ENCODE peak calls at places on chromosomes 12 and 14, in four cellular contexts. U is adipocyte, I is HCT116, D is GM23248. A is an unnamed sample.

GRCh38 chr12:52942914-52943207 is 6.1 kb upstream of the KRT18 start:
- DNase-seq in U (no peak), I (no peak), D (no peak), A (no peak)

GRCh38 chr14:102080183-102081080 is 6.4 kb downstream of the HSP90AA1 start:
- DNase-seq in I (no peak), U (no peak), D (no peak), A (no peak)

GRCh38 chr12:71439613-71440392 is at the start of gene LGR5:
- DNase-seq in U (peak; percentile 69), I (no peak), D (peak; percentile 44), A (peak; percentile 92)

GRCh38 chr14:98953544-98954346 is 318.3 kb downstream of the BCL11B start:
- DNase-seq in U (peak; percentile 63), I (no peak), D (peak; percentile 86), A (peak; percentile 28)

GRCh38 chr12:64696065-64696741 is 63.0 kb downstream of the GNS start:
- DNase-seq in I (no peak), D (peak; percentile 58), U (peak; percentile 68), A (no peak)

GRCh38 chr14:104801284-104802119 is 601 bp downstream of the ZBTB42 start:
- DNase-seq in I (no peak), D (no peak), U (no peak), A (no peak)

GRCh38 chr14:28565345-28565744 is 201.2 kb upstream of the FOXG1 start:
- DNase-seq in I (no peak), U (no peak), D (no peak), A (no peak)

GRCh38 chr12:94208433-94208921 is 60.1 kb downstream of the PLXNC1 start:
- DNase-seq in D (no peak), U (no peak), I (no peak), A (peak; percentile 39)

GRCh38 chr12:114588061-114588460 is 95.9 kb downstream of the TBX3 start:
- DNase-seq in D (no peak), U (no peak), I (no peak), A (no peak)

GRCh38 chr12:23474438-23475000 is 475.0 kb downstream of the SOX5 start:
- DNase-seq in U (no peak), D (no peak), I (no peak), A (no peak)

GRCh38 chr12:23472329-23472971 is 477.0 kb downstream of the SOX5 start:
- DNase-seq in U (no peak), D (no peak), I (no peak), A (peak; percentile 73)

GRCh38 chr12:23473071-23473470 is 476.4 kb downstream of the SOX5 start:
- DNase-seq in D (no peak), U (no peak), I (no peak), A (no peak)
- H3K9ac ChIP-seq in D (no peak overlapping the region), U (no peak overlapping the region), I (no peak overlapping the region), A (no peak overlapping the region)

DNA sequence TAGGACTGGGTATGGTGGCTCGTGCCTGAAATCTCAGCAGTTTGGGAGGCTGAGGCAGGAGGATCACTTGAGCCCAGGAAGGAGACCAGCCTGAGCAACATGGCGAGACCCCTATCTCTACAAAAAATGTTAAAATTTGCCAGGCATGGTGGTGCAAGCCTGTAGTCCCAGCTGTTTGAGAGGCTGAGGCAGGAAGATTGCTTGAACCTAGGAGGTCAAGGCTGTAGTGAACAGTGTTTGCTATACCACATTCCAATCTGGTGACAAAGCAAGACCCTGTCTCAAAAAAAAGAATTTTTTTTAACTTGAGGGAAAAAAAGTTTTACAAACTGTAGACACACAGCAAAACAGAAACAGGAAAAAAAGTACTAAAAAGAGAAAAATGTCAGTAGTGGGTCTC is 2.3 kb upstream of the MAP3K9 start:
- DNase-seq in I (no peak), D (no peak), U (no peak), A (no peak)
- H3K9me3 ChIP-seq in I (no peaks in the 10 kb centered on the region), D (no peaks in the 10 kb centered on the region), U (no peaks in the 10 kb centered on the region), A (no peaks in the 10 kb centered on the region)

GRCh38 chr12:51823875-51824565 is 24.5 kb downstream of the FIGNL2 start:
- DNase-seq in I (peak; percentile 59), U (peak; percentile 80), D (peak; percentile 81), A (peak; percentile 81)
- H3K4me3 ChIP-seq in I (no peak overlapping the region), U (no peak overlapping the region), D (no peak overlapping the region), A (no peak overlapping the region)

GRCh38 chr14:30620178-30620577 is 1.9 kb upstream of the SCFD1 start:
- DNase-seq in I (no peak), D (peak; percentile 63), U (peak; percentile 49), A (no peak)
- H3K9ac ChIP-seq in I (no peak overlapping the region), D (no peak overlapping the region), U (no peak overlapping the region), A (no peak overlapping the region)

GRCh38 chr12:66090157-66090556 is 40.4 kb downstream of the LLPH start:
- DNase-seq in D (no peak), I (no peak), U (no peak), A (no peak)
- H3K9me3 ChIP-seq in D (no peaks in the 10 kb centered on the region), I (no peaks in the 10 kb centered on the region), U (no peaks in the 10 kb centered on the region), A (no peaks in the 10 kb centered on the region)

A was measured in endodermal cell.